ENCODE peak calls at places on chromosomes 11 and 22, in four cellular contexts. One of them, this sample, is unnamed.

GRCh38 chr11:11263238-11264030 is 89.6 kb downstream of the CSNK2A3 start:
- DNase-seq in HepG2: no peak
- DNase-seq in lower lobe of right lung: no peak
- DNase-seq in aorta: no peak
- DNase-seq in this sample: no peak

GRCh38 chr22:50148991-50149721 is 21.4 kb upstream of the PANX2 start:
- DNase-seq in lower lobe of right lung: peak; percentile 79
- DNase-seq in HepG2: peak; percentile 46
- DNase-seq in aorta: no peak
- DNase-seq in this sample: peak; percentile 78

GRCh38 chr11:75867778-75868374 is 52.9 kb downstream of the UVRAG start:
- DNase-seq in HepG2: peak; percentile 43
- DNase-seq in aorta: no peak
- DNase-seq in lower lobe of right lung: no peak
- DNase-seq in this sample: peak; percentile 41

GRCh38 chr11:95605271-95605940 is 184.2 kb downstream of the FAM76B start:
- DNase-seq in lower lobe of right lung: no peak
- DNase-seq in aorta: no peak
- DNase-seq in HepG2: no peak
- DNase-seq in this sample: no peak

GRCh38 chr22:46483353-46483752 is 54.1 kb downstream of the CELSR1 start:
- DNase-seq in HepG2: no peak
- DNase-seq in aorta: no peak
- DNase-seq in lower lobe of right lung: no peak
- DNase-seq in this sample: no peak

GRCh38 chr11:104320956-104321355 is 157.0 kb upstream of the PDGFD start:
- DNase-seq in HepG2: no peak
- DNase-seq in aorta: no peak
- DNase-seq in lower lobe of right lung: no peak
- DNase-seq in this sample: no peak

GRCh38 chr22:45574069-45574703 is 71.5 kb downstream of the FBLN1 start:
- DNase-seq in lower lobe of right lung: no peak
- DNase-seq in HepG2: no peak
- DNase-seq in aorta: peak; percentile 34
- DNase-seq in this sample: no peak

GRCh38 chr22:46044718-46045458 is 67.9 kb upstream of the WNT7B start:
- DNase-seq in lower lobe of right lung: peak; percentile 69
- DNase-seq in aorta: peak; percentile 66
- DNase-seq in HepG2: no peak
- DNase-seq in this sample: peak; percentile 50

GRCh38 chr22:33579448-33580093 is 340.7 kb downstream of the LARGE1 start:
- DNase-seq in lower lobe of right lung: no peak
- DNase-seq in aorta: peak; percentile 49
- DNase-seq in HepG2: peak; percentile 81
- DNase-seq in this sample: peak; percentile 68

GRCh38 chr11:73375830-73376167 is 400 bp upstream of the RELT start:
- DNase-seq in HepG2: no peak
- DNase-seq in lower lobe of right lung: no peak
- DNase-seq in aorta: no peak
- DNase-seq in this sample: no peak

GRCh38 chr11:103870821-103871309 is 165.6 kb upstream of the DDI1 start:
- DNase-seq in HepG2: no peak
- DNase-seq in aorta: peak; percentile 84
- DNase-seq in lower lobe of right lung: peak; percentile 57
- DNase-seq in this sample: no peak

GRCh38 chr11:17063171-17064002 is 14.1 kb downstream of the RPS13 start:
- DNase-seq in lower lobe of right lung: peak; percentile 78
- DNase-seq in HepG2: peak; percentile 54
- DNase-seq in aorta: no peak
- DNase-seq in this sample: peak; percentile 79

GRCh38 chr11:102046841-102047240 is 396 bp upstream of the CFAP300 start:
- DNase-seq in aorta: no peak
- DNase-seq in lower lobe of right lung: no peak
- DNase-seq in HepG2: no peak
- DNase-seq in this sample: no peak

GRCh38 chr11:113835306-113835705 is 40.1 kb downstream of the USP28 start:
- DNase-seq in HepG2: no peak
- DNase-seq in aorta: no peak
- DNase-seq in lower lobe of right lung: no peak
- DNase-seq in this sample: no peak

GRCh38 chr11:129747161-129747560 is 68.5 kb upstream of the TMEM45B start:
- DNase-seq in HepG2: no peak
- DNase-seq in lower lobe of right lung: no peak
- DNase-seq in aorta: no peak
- DNase-seq in this sample: no peak

GRCh38 chr22:45284705-45285305 is at the start of gene UPK3A:
- DNase-seq in HepG2: no peak
- DNase-seq in lower lobe of right lung: peak; percentile 87
- DNase-seq in aorta: peak; percentile 76
- DNase-seq in this sample: peak; percentile 91

GRCh38 chr11:44270403-44271192 is 39.3 kb downstream of the ALX4 start:
- DNase-seq in HepG2: no peak
- DNase-seq in lower lobe of right lung: no peak
- DNase-seq in aorta: no peak
- DNase-seq in this sample: no peak

GRCh38 chr11:112294688-112295340 is 34.2 kb upstream of the PLET1 start:
- DNase-seq in aorta: no peak
- DNase-seq in HepG2: no peak
- DNase-seq in lower lobe of right lung: no peak
- DNase-seq in this sample: no peak

GRCh38 chr11:107151158-107151557 is 132.9 kb upstream of the GUCY1A2 start:
- DNase-seq in aorta: no peak
- DNase-seq in HepG2: no peak
- DNase-seq in lower lobe of right lung: no peak
- DNase-seq in this sample: no peak

GRCh38 chr11:107408762-107409200 is 48.8 kb downstream of the CWF19L2 start:
- DNase-seq in HepG2: peak; percentile 89
- DNase-seq in aorta: no peak
- DNase-seq in lower lobe of right lung: no peak
- DNase-seq in this sample: no peak

GRCh38 chr11:3160252-3161031 is 4.7 kb downstream of the OSBPL5 start:
- DNase-seq in HepG2: no peak
- DNase-seq in aorta: peak; percentile 94
- DNase-seq in lower lobe of right lung: peak; percentile 87
- DNase-seq in this sample: peak; percentile 83

GRCh38 chr11:85742873-85743275 is 56.9 kb upstream of the CCDC89 start:
- DNase-seq in HepG2: no peak
- DNase-seq in lower lobe of right lung: no peak
- DNase-seq in aorta: no peak
- DNase-seq in this sample: no peak

GRCh38 chr11:69935941-69936505 is 116.8 kb upstream of the FGF3 start:
- DNase-seq in HepG2: no peak
- DNase-seq in aorta: no peak
- DNase-seq in lower lobe of right lung: no peak
- DNase-seq in this sample: no peak

GRCh38 chr22:47739616-47740015 is 977.2 kb downstream of the TBC1D22A start:
- DNase-seq in lower lobe of right lung: no peak
- DNase-seq in HepG2: no peak
- DNase-seq in aorta: no peak
- DNase-seq in this sample: no peak

GRCh38 chr11:81112718-81113117 is 1620.9 kb downstream of the FAM181B start:
- DNase-seq in lower lobe of right lung: no peak
- DNase-seq in HepG2: no peak
- DNase-seq in aorta: no peak
- DNase-seq in this sample: no peak

GRCh38 chr11:76835928-76836612 is 24.6 kb upstream of the ACER3 start:
- DNase-seq in HepG2: no peak
- DNase-seq in aorta: peak; percentile 59
- DNase-seq in lower lobe of right lung: peak; percentile 63
- DNase-seq in this sample: peak; percentile 83

GRCh38 chr22:30591191-30591587 is 521 bp downstream of the PES1 start:
- DNase-seq in aorta: no peak
- DNase-seq in HepG2: no peak
- DNase-seq in lower lobe of right lung: no peak
- DNase-seq in this sample: no peak

GRCh38 chr11:78796956-78797355 is 222.3 kb upstream of the NARS2 start:
- DNase-seq in HepG2: no peak
- DNase-seq in lower lobe of right lung: no peak
- DNase-seq in aorta: no peak
- DNase-seq in this sample: no peak

GRCh38 chr11:74686792-74687191 is 44.4 kb downstream of the CHRDL2 start:
- DNase-seq in aorta: peak; percentile 52
- DNase-seq in lower lobe of right lung: peak; percentile 43
- DNase-seq in HepG2: no peak
- DNase-seq in this sample: no peak

GRCh38 chr11:126790550-126790981 is 210.0 kb downstream of the KIRREL3 start:
- DNase-seq in HepG2: no peak
- DNase-seq in lower lobe of right lung: no peak
- DNase-seq in aorta: no peak
- DNase-seq in this sample: no peak

GRCh38 chr22:40541300-40541699 is 95.2 kb downstream of the MRTFA start:
- DNase-seq in aorta: no peak
- DNase-seq in HepG2: no peak
- DNase-seq in lower lobe of right lung: no peak
- DNase-seq in this sample: no peak

GRCh38 chr11:59679347-59679746 is 10.5 kb upstream of the PATL1 start:
- DNase-seq in aorta: no peak
- DNase-seq in HepG2: no peak
- DNase-seq in lower lobe of right lung: no peak
- DNase-seq in this sample: no peak

GRCh38 chr11:86459682-86460460 is 85.2 kb downstream of the CCDC81 start:
- DNase-seq in HepG2: peak; percentile 49
- DNase-seq in lower lobe of right lung: peak; percentile 53
- DNase-seq in aorta: peak; percentile 82
- DNase-seq in this sample: peak; percentile 56

GRCh38 chr11:2101171-2101675 is 38.0 kb downstream of the IGF2 start:
- DNase-seq in lower lobe of right lung: peak; percentile 32
- DNase-seq in HepG2: no peak
- DNase-seq in aorta: no peak
- DNase-seq in this sample: no peak

GRCh38 chr11:70072471-70073187 is 5.5 kb upstream of the ANO1 start:
- DNase-seq in lower lobe of right lung: no peak
- DNase-seq in aorta: no peak
- DNase-seq in HepG2: no peak
- DNase-seq in this sample: no peak

GRCh38 chr22:19107730-19108074 is 14.5 kb downstream of the DGCR2 start:
- DNase-seq in HepG2: no peak
- DNase-seq in aorta: no peak
- DNase-seq in lower lobe of right lung: no peak
- DNase-seq in this sample: no peak

GRCh38 chr22:19108807-19109197 is 13.4 kb downstream of the DGCR2 start:
- DNase-seq in lower lobe of right lung: no peak
- DNase-seq in aorta: no peak
- DNase-seq in HepG2: no peak
- DNase-seq in this sample: no peak

GRCh38 chr22:19105456-19105855 is 16.8 kb downstream of the DGCR2 start:
- DNase-seq in aorta: no peak
- DNase-seq in HepG2: no peak
- DNase-seq in lower lobe of right lung: no peak
- DNase-seq in this sample: no peak

GRCh38 chr22:19105867-19106802 is 16.1 kb downstream of the DGCR2 start:
- DNase-seq in lower lobe of right lung: no peak
- DNase-seq in aorta: no peak
- DNase-seq in HepG2: no peak
- DNase-seq in this sample: no peak

GRCh38 chr22:19106886-19107729 is 15.1 kb downstream of the DGCR2 start:
- DNase-seq in lower lobe of right lung: no peak
- DNase-seq in HepG2: no peak
- DNase-seq in aorta: no peak
- DNase-seq in this sample: no peak
- H3K4me1 ChIP-seq in lower lobe of right lung: peaks cover 67% of the 10 kb centered on the region
- H3K4me1 ChIP-seq in HepG2: peaks cover 18% of the 10 kb centered on the region
- H3K4me1 ChIP-seq in aorta: no peaks in the 10 kb centered on the region
- H3K4me1 ChIP-seq in this sample: peaks cover 33% of the 10 kb centered on the region

GRCh38 chr11:709109-709997 is 3.3 kb downstream of the EPS8L2 start:
- DNase-seq in lower lobe of right lung: no peak
- DNase-seq in HepG2: no peak
- DNase-seq in aorta: no peak
- DNase-seq in this sample: no peak
- H3K4me1 ChIP-seq in lower lobe of right lung: peaks cover 42% of the 10 kb centered on the region
- H3K4me1 ChIP-seq in HepG2: peaks cover 74% of the 10 kb centered on the region
- H3K4me1 ChIP-seq in aorta: no peaks in the 10 kb centered on the region
- H3K4me1 ChIP-seq in this sample: peaks cover 85% of the 10 kb centered on the region

DNA sequence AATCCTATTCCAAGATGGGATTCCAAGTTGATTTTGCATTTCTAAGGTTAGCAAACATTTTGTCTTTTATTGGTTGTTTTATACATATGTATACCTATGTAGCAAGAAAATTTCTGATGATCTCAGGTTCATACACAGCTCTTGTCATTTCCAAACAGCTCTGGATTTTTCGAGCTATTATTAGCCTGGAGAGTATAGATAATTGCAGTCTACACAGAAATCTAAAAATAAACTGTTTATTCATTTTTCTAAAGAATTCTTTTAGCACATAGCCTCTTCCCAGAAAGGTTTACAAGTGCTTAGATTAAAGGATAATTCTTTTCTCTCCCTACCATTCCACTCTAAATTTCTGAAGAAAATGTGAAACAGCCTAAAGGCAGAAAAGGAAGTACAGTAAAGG is 705.0 kb downstream of the NTM start:
- DNase-seq in HepG2: no peak
- DNase-seq in lower lobe of right lung: no peak
- DNase-seq in aorta: no peak
- DNase-seq in this sample: no peak
- H3K4me1 ChIP-seq in HepG2: no peaks in the 10 kb centered on the region
- H3K4me1 ChIP-seq in lower lobe of right lung: no peaks in the 10 kb centered on the region
- H3K4me1 ChIP-seq in aorta: no peaks in the 10 kb centered on the region
- H3K4me1 ChIP-seq in this sample: no peaks in the 10 kb centered on the region

GRCh38 chr22:39238124-39238466 is 6.7 kb downstream of the PDGFB start:
- DNase-seq in aorta: no peak
- DNase-seq in HepG2: no peak
- DNase-seq in lower lobe of right lung: no peak
- DNase-seq in this sample: no peak

GRCh38 chr22:39238966-39239510 is 5.7 kb downstream of the PDGFB start:
- DNase-seq in HepG2: no peak
- DNase-seq in lower lobe of right lung: no peak
- DNase-seq in aorta: no peak
- DNase-seq in this sample: no peak

GRCh38 chr22:39240841-39241631 is 3.7 kb downstream of the PDGFB start:
- DNase-seq in lower lobe of right lung: peak; percentile 73
- DNase-seq in aorta: peak; percentile 83
- DNase-seq in HepG2: peak; percentile 91
- DNase-seq in this sample: peak; percentile 71

GRCh38 chr22:39238561-39238960 is 6.2 kb downstream of the PDGFB start:
- DNase-seq in aorta: no peak
- DNase-seq in lower lobe of right lung: no peak
- DNase-seq in HepG2: no peak
- DNase-seq in this sample: no peak

GRCh38 chr22:39239561-39240423 is 5.0 kb downstream of the PDGFB start:
- DNase-seq in aorta: no peak
- DNase-seq in HepG2: no peak
- DNase-seq in lower lobe of right lung: peak; percentile 91
- DNase-seq in this sample: peak; percentile 96
- H3K4me1 ChIP-seq in aorta: no peaks in the 10 kb centered on the region
- H3K4me1 ChIP-seq in HepG2: peaks cover 24% of the 10 kb centered on the region
- H3K4me1 ChIP-seq in lower lobe of right lung: peaks cover 86% of the 10 kb centered on the region
- H3K4me1 ChIP-seq in this sample: peaks cover 98% of the 10 kb centered on the region

GRCh38 chr11:100861221-100861620 is 174.1 kb downstream of the ARHGAP42 start:
- DNase-seq in lower lobe of right lung: no peak
- DNase-seq in aorta: no peak
- DNase-seq in HepG2: no peak
- DNase-seq in this sample: peak; percentile 91
- H3K4me1 ChIP-seq in lower lobe of right lung: no peaks in the 10 kb centered on the region
- H3K4me1 ChIP-seq in aorta: no peaks in the 10 kb centered on the region
- H3K4me1 ChIP-seq in HepG2: no peaks in the 10 kb centered on the region
- H3K4me1 ChIP-seq in this sample: peaks cover 37% of the 10 kb centered on the region